ENCODE peak calls at places on chromosomes 5 and 9, in six cellular contexts. T is IMR-90, I is ovary, L is astrocyte of the spinal cord, H is dorsolateral prefrontal cortex, B is kidney epithelial cell. V is an unnamed sample.

GRCh38 chr9:114592356-114592755 is 4.8 kb downstream of the ATP6V1G1 start:
- DNase-seq in T (peak), I (no peak), L (peak), H (no peak), B (no peak), V (no peak)

GRCh38 chr5:168579987-168580508 is 880 bp upstream of the PANK3 start:
- DNase-seq in T (no peak), I (no peak), L (no peak), H (no peak), B (no peak), V (peak)

GRCh38 chr5:36205329-36205728 is 36.4 kb downstream of the NADK2 start:
- DNase-seq in T (no peak), I (no peak), L (no peak), H (no peak), B (no peak), V (no peak)

GRCh38 chr5:119655081-119655480 is 25.7 kb downstream of the FAM170A start:
- DNase-seq in T (no peak), I (no peak), L (peak), H (no peak), B (no peak), V (no peak)

GRCh38 chr9:5629312-5630037 is 568 bp downstream of the RIC1 start:
- DNase-seq in T (no peak), I (no peak), L (peak), H (peak), B (no peak), V (peak)

GRCh38 chr5:139699352-139699751 is 51.2 kb downstream of the CXXC5 start:
- DNase-seq in T (no peak), I (no peak), L (no peak), H (no peak), B (no peak), V (no peak)

GRCh38 chr9:113933188-113933587 is 57.1 kb downstream of the ZNF618 start:
- DNase-seq in T (no peak), I (peak), L (no peak), H (no peak), B (no peak), V (no peak)

GRCh38 chr5:113119271-113119924 is 142.8 kb downstream of the DCP2 start:
- DNase-seq in T (peak), I (peak), L (no peak), H (no peak), B (no peak), V (peak)

GRCh38 chr9:109014267-109015025 is 1.1 kb upstream of the CTNNAL1 start:
- DNase-seq in T (peak), I (peak), L (peak), H (no peak), B (no peak), V (no peak)

GRCh38 chr9:89807101-89807395 is 202.2 kb downstream of the GADD45G start:
- DNase-seq in T (no peak), I (no peak), L (no peak), H (no peak), B (no peak), V (no peak)

GRCh38 chr9:34227445-34227844 is 48.6 kb downstream of the UBAP1 start:
- DNase-seq in T (peak), I (no peak), L (peak), H (no peak), B (no peak), V (no peak)

GRCh38 chr5:135033026-135033861 is 784 bp downstream of the PITX1 start:
- DNase-seq in T (peak), I (no peak), L (peak), H (no peak), B (no peak), V (no peak)

GRCh38 chr5:141032626-141033025 is 18.5 kb upstream of the PCDHB1 start:
- DNase-seq in T (no peak), I (no peak), L (no peak), H (no peak), B (no peak), V (no peak)

GRCh38 chr5:135007305-135007704 is 26.7 kb downstream of the PITX1 start:
- DNase-seq in T (no peak), I (no peak), L (no peak), H (no peak), B (no peak), V (no peak)

GRCh38 chr5:111706345-111706744 is 50.6 kb downstream of the NREP start:
- DNase-seq in T (no peak), I (no peak), L (no peak), H (no peak), B (no peak), V (no peak)

GRCh38 chr5:40790947-40791593 is 7.1 kb downstream of the PRKAA1 start:
- DNase-seq in T (peak), I (no peak), L (no peak), H (no peak), B (no peak), V (no peak)

GRCh38 chr5:102603670-102604069 is 104.9 kb upstream of the SLCO6A1 start:
- DNase-seq in T (no peak), I (no peak), L (peak), H (no peak), B (no peak), V (no peak)

GRCh38 chr9:127210851-127211730 is 53.5 kb upstream of the GARNL3 start:
- DNase-seq in T (no peak), I (no peak), L (no peak), H (no peak), B (no peak), V (peak)

GRCh38 chr9:109440797-109441287 is 57.3 kb downstream of the PTPN3 start:
- DNase-seq in T (peak), I (no peak), L (peak), H (no peak), B (peak), V (peak)

GRCh38 chr9:38417003-38417965 is 7.0 kb downstream of the IGFBPL1 start:
- DNase-seq in T (no peak), I (no peak), L (no peak), H (no peak), B (no peak), V (peak)

GRCh38 chr5:113179156-113179555 is 202.6 kb downstream of the DCP2 start:
- DNase-seq in T (no peak), I (no peak), L (no peak), H (no peak), B (no peak), V (no peak)

GRCh38 chr9:29740518-29740917 is 2167.2 kb upstream of the C9orf72 start:
- DNase-seq in T (no peak), I (no peak), L (no peak), H (no peak), B (no peak), V (no peak)

GRCh38 chr5:111655169-111655924 is 101.6 kb downstream of the NREP start:
- DNase-seq in T (peak), I (no peak), L (peak), H (no peak), B (no peak), V (no peak)

GRCh38 chr9:96884443-96884842 is 30.1 kb upstream of the ZNF782 start:
- DNase-seq in T (peak), I (no peak), L (peak), H (no peak), B (peak), V (no peak)

GRCh38 chr5:73176250-73176649 is 3.3 kb downstream of the TMEM174 start:
- DNase-seq in T (no peak), I (no peak), L (no peak), H (no peak), B (no peak), V (no peak)

GRCh38 chr5:77176429-77176828 is 34.1 kb upstream of the PDE8B start:
- DNase-seq in T (no peak), I (no peak), L (no peak), H (no peak), B (no peak), V (no peak)
- TF ChIP-seq CTCF in T (no peak), I (no peak), L (no peak), H (no peak), B (no peak), V (no peak)

GRCh38 chr9:128820665-128821583 is 2.6 kb downstream of the ENDOG start:
- DNase-seq in T (no peak), I (no peak), L (no peak), H (no peak), B (no peak), V (no peak)

GRCh38 chr9:128818099-128818838 is at the start of gene ENDOG:
- DNase-seq in T (peak), I (peak), L (peak), H (peak), B (peak), V (peak)

GRCh38 chr9:128821584-128822406 is 3.5 kb downstream of the ENDOG start:
- DNase-seq in T (no peak), I (no peak), L (no peak), H (no peak), B (no peak), V (no peak)

GRCh38 chr9:128819716-128820664 is 1.7 kb downstream of the ENDOG start:
- DNase-seq in T (no peak), I (peak), L (no peak), H (peak), B (no peak), V (no peak)

GRCh38 chr9:128818839-128819715 is 777 bp downstream of the ENDOG start:
- DNase-seq in T (no peak), I (no peak), L (no peak), H (no peak), B (no peak), V (peak)
- TF ChIP-seq CTCF in T (no peak), I (no peak), L (no peak), H (no peak), B (no peak), V (no peak)

GRCh38 chr9:131872006-131872405 is 132.1 kb upstream of the RAPGEF1 start:
- DNase-seq in T (no peak), I (no peak), L (no peak), H (peak), B (no peak), V (peak)
- TF ChIP-seq CTCF in T (peak), I (no peak), L (peak), H (no peak), B (peak), V (peak)

GRCh38 chr5:152511531-152512132 is 106.6 kb upstream of the NMUR2 start:
- DNase-seq in T (no peak), I (no peak), L (no peak), H (no peak), B (no peak), V (no peak)

DNA sequence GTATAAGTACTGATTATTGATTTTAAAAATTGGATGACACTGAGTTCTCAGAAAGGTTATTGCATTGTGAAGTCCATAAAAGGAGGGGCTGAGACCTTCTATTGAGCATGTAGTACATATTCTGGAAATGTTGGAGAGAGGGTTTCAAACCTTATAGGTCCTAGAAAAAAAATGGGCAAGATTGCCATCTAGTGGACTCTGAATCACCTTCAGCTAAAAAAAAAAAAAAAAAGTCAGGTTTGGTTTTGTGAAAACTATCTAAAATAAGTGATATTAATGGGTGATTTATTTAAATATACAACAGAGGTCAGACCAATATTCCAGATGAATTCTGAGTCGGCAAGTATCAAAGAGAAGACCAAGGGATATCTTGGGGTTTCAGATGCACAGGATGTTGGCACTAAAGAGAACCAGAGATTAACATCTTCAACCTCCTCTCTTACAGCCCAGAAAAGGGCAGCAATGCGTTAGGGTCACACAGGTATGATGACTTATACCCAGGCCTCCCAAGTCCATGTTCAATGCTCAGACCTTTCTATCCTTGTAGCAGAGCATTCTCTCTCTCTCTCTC is 109.8 kb upstream of the NMUR2 start:
- DNase-seq in T (peak), I (no peak), L (peak), H (no peak), B (no peak), V (no peak)
- TF ChIP-seq CTCF in T (peak), I (no peak), L (peak), H (peak), B (peak), V (peak)

V was measured in glutamatergic neuron.